ENCODE peak calls at places on chromosomes 7 and 10, in ten cellular contexts. R, B, K, S, N, C, U, F, O and E are unnamed samples. For H3K4me1, the result is how much of the 10 kb centered on the place peaks cover.

GRCh38 chr10:91758303-91759146 is 39.7 kb upstream of the TNKS2 start:
- DNase-seq in C (no peak), F (no peak), N (no peak), U (peak), S (peak), K (no peak), O (peak), B (no peak), R (peak), E (no peak)

GRCh38 chr10:62082729-62083412 is 181.4 kb downstream of the ARID5B start:
- DNase-seq in N (no peak), U (peak), C (no peak), R (no peak), O (peak), B (no peak), K (no peak), S (no peak), F (no peak), E (no peak)

GRCh38 chr10:1056326-1057105 is at the start of gene WDR37:
- DNase-seq in N (peak), B (peak), C (peak), U (peak), O (peak), R (peak), S (peak), F (peak), K (peak), E (peak)

GRCh38 chr10:129105266-129105665 is 361.8 kb upstream of the MGMT start:
- DNase-seq in F (no peak), N (no peak), R (no peak), U (peak), S (no peak), K (no peak), B (no peak), C (no peak), O (peak), E (no peak)

GRCh38 chr10:66572700-66573099 is 353.1 kb upstream of the LRRTM3 start:
- DNase-seq in S (no peak), K (no peak), C (no peak), U (no peak), F (no peak), B (no peak), R (no peak), N (no peak), O (no peak), E (no peak)

GRCh38 chr7:139902436-139903102 is 73.5 kb downstream of the TBXAS1 start:
- DNase-seq in B (no peak), F (no peak), R (no peak), U (peak), C (no peak), S (no peak), O (no peak), N (no peak), K (no peak), E (no peak)

GRCh38 chr10:18087398-18087797 is 52.8 kb upstream of the CACNB2 start:
- DNase-seq in F (no peak), K (no peak), B (no peak), R (no peak), S (no peak), N (peak), U (peak), O (peak), C (no peak), E (no peak)

GRCh38 chr10:70277396-70278030 is 6.3 kb downstream of the NPFFR1 start:
- DNase-seq in R (no peak), U (no peak), F (no peak), K (no peak), C (no peak), B (no peak), N (no peak), O (no peak), S (no peak), E (no peak)

GRCh38 chr7:77354484-77354883 is 61.7 kb downstream of the GSAP start:
- DNase-seq in O (no peak), K (no peak), B (no peak), N (no peak), U (no peak), F (no peak), S (no peak), C (no peak), R (no peak), E (no peak)

GRCh38 chr10:49185213-49185612 is 3.0 kb downstream of the TMEM273 start:
- DNase-seq in B (no peak), R (no peak), C (no peak), U (no peak), K (no peak), F (no peak), N (no peak), S (no peak), O (no peak), E (no peak)

GRCh38 chr10:11700539-11700938 is 41.6 kb upstream of the ECHDC3 start:
- DNase-seq in K (no peak), O (no peak), S (no peak), C (no peak), N (no peak), U (no peak), B (no peak), R (no peak), F (no peak), E (no peak)

GRCh38 chr10:57692255-57692980 is 575.3 kb downstream of the IPMK start:
- DNase-seq in F (no peak), K (no peak), B (no peak), S (peak), R (peak), U (peak), N (no peak), C (no peak), O (peak), E (no peak)

GRCh38 chr7:78284945-78285344 is 486.4 kb downstream of the PHTF2 start:
- DNase-seq in N (no peak), R (no peak), F (no peak), C (no peak), K (no peak), U (no peak), S (no peak), O (no peak), B (no peak), E (no peak)

GRCh38 chr10:121453160-121453559 is 145.1 kb downstream of the FGFR2 start:
- DNase-seq in K (no peak), F (no peak), B (no peak), S (no peak), N (no peak), U (no peak), R (no peak), C (no peak), O (no peak), E (no peak)

GRCh38 chr10:90087197-90088007 is 386.0 kb downstream of the KIF20B start:
- DNase-seq in R (no peak), F (no peak), N (no peak), B (no peak), S (no peak), K (no peak), O (peak), C (no peak), U (peak), E (no peak)

GRCh38 chr7:123643495-123644428 is 11.9 kb upstream of the LMOD2 start:
- DNase-seq in S (no peak), B (no peak), R (peak), U (peak), K (no peak), N (no peak), C (no peak), F (no peak), O (peak), E (no peak)

GRCh38 chr7:75881436-75882095 is 2.7 kb downstream of the RHBDD2 start:
- DNase-seq in O (no peak), F (no peak), R (no peak), B (no peak), K (no peak), S (no peak), C (no peak), U (no peak), N (no peak), E (no peak)

GRCh38 chr10:76547352-76547972 is 1090.1 kb downstream of the KCNMA1 start:
- DNase-seq in O (peak), N (peak), B (peak), R (peak), F (peak), U (peak), S (peak), C (peak), K (peak), E (no peak)

GRCh38 chr10:59072038-59072437 is 104.4 kb upstream of the PHYHIPL start:
- DNase-seq in B (no peak), R (no peak), N (no peak), S (no peak), U (no peak), C (no peak), F (no peak), O (no peak), K (no peak), E (no peak)

GRCh38 chr7:7424151-7424873 is 111.4 kb downstream of the COL28A1 start:
- DNase-seq in B (peak), C (peak), U (peak), F (peak), N (peak), O (peak), K (peak), S (peak), R (peak), E (no peak)

GRCh38 chr7:158976849-158977593 is 120.7 kb downstream of the DYNC2I1 start:
- DNase-seq in F (peak), O (peak), U (peak), B (peak), S (peak), C (peak), N (peak), K (peak), R (peak), E (peak)

GRCh38 chr7:111827863-111828504 is 265.7 kb upstream of the IMMP2L start:
- DNase-seq in K (no peak), O (peak), R (no peak), B (no peak), C (no peak), N (no peak), S (no peak), F (no peak), U (peak), E (no peak)

GRCh38 chr7:151025924-151026671 is 1.8 kb upstream of the ATG9B start:
- DNase-seq in U (peak), F (no peak), C (no peak), O (no peak), R (no peak), N (no peak), B (no peak), K (no peak), S (no peak), E (no peak)

GRCh38 chr7:43764807-43765491 is 6.5 kb downstream of the BLVRA start:
- DNase-seq in O (peak), U (peak), K (no peak), R (no peak), F (no peak), S (peak), N (no peak), C (no peak), B (no peak), E (no peak)

GRCh38 chr10:49225218-49225876 is 37.2 kb upstream of the TMEM273 start:
- DNase-seq in N (no peak), S (no peak), C (no peak), B (no peak), U (no peak), K (no peak), R (no peak), F (no peak), O (no peak), E (no peak)

GRCh38 chr10:63767512-63767911 is 246.3 kb downstream of the REEP3 start:
- DNase-seq in U (peak), C (no peak), N (no peak), S (no peak), R (peak), B (no peak), O (peak), F (no peak), K (no peak), E (no peak)

GRCh38 chr10:29237786-29238185 is 51.1 kb upstream of the LYZL1 start:
- DNase-seq in U (no peak), O (peak), C (no peak), N (no peak), F (no peak), B (no peak), K (no peak), R (no peak), S (no peak), E (no peak)

GRCh38 chr7:28176645-28177044 is 4.0 kb downstream of the JAZF1 start:
- DNase-seq in R (no peak), F (no peak), S (no peak), O (no peak), K (no peak), U (no peak), B (no peak), C (no peak), N (no peak), E (no peak)

GRCh38 chr10:59290448-59290847 is 71.9 kb downstream of the FAM13C start:
- DNase-seq in S (no peak), K (no peak), F (no peak), B (no peak), C (no peak), R (no peak), N (no peak), U (no peak), O (no peak), E (no peak)

GRCh38 chr10:60943372-60944158 is 420 bp downstream of the RHOBTB1 start:
- DNase-seq in O (peak), K (peak), S (peak), C (peak), U (peak), R (peak), N (peak), B (peak), F (peak), E (peak)
- H3K27ac ChIP-seq in O (peak), K (peak), S (peak), C (peak), U (peak), R (peak), N (peak), B (peak), F (peak), E (peak)

DNA sequence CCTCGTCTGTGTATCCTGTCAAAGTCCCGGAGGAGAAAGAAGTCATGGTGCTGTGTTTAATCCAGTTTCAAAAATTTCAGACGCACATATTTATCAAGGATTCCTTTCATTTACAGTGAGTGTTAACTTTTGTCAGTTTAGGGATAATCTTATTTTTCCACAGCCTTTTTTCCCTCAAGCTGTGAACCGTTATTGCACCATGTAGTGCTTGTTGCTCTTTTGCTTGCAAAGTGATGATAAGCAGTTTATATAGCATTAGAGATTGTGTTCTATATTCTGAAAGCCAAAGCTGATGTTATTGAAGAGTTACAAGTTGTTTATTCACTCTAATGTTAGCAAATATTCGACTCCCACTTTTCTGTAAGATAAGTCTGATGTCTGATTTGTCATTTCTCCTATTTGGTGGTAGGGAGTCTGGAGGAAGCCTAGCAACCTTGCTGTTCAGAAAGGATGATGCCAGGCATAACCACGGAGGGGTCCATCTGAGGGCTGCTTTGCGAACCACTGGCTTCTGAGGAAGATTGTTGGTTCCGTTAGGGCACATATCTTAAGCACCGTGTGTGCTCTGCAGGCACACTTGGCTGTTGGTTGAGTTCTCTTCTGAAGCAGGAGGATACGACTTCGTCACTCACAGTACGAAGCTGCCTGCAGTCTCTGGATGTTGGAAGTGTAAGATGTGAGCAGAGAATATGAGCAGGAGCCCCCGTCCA is 11.7 kb downstream of the CCNY start:
- DNase-seq in B (no peak), N (no peak), O (no peak), K (no peak), U (no peak), C (no peak), F (no peak), S (no peak), R (no peak), E (no peak)
- H3K4me1 ChIP-seq in B (under half), N (under half), O (under half), K (under half), U (under half), C (under half), F (under half), S (under half), R (under half), E (half or more)

GRCh38 chr7:101488826-101489572 is 126.3 kb downstream of the COL26A1 start:
- DNase-seq in C (no peak), N (no peak), R (no peak), U (no peak), S (no peak), O (no peak), B (no peak), K (no peak), F (no peak), E (no peak)
- H3K27ac ChIP-seq in C (no peak), N (no peak), R (no peak), U (no peak), S (no peak), O (no peak), B (no peak), K (no peak), F (no peak), E (no peak)

GRCh38 chr7:24972991-24973390 is 7.0 kb downstream of the OSBPL3 start:
- DNase-seq in O (peak), U (peak), S (no peak), K (no peak), B (no peak), N (no peak), F (no peak), R (no peak), C (no peak), E (no peak)
- H3K4me1 ChIP-seq in O (under half), U (under half), S (under half), K (under half), B (under half), N (under half), F (under half), R (under half), C (under half), E (under half)

DNA sequence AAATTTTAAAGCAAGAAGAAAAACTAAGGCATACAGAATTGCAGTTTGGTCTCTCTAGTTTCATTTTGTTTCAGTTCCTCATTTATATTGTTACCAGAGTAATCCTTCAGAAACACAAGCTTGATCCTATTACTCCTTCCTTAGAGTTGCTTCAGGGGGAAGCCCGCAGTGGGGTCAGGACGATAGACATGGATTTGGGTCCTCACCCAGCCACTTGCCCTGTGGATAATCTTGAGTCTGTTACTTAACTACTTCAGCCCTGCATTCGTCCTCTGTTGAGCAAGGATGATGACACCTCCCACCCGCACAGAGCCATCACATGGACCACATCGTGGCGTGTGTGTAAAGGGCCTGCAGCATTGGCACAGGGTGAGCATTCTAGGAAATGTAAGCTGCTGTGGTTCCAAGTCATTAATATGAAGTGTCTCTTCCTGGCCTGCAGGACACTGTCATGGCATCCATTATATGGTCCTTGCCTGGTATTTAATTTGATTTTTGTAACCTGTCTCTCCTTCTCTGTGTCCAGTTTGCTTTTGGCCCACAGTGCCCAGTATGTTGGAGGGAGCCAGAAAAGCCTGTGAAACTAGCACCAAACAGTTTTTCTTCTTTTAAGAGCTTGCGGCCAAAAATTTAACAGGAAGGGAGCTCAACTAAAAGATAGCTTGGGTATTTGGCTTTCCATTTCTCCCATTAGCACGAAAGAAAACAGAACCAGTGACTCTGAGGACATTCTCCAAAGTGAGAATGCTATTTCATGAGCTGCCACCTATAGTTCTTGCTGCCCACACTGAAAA is 111.3 kb downstream of the EEPD1 start:
- DNase-seq in F (no peak), N (no peak), O (peak), R (no peak), S (no peak), U (peak), C (no peak), B (no peak), K (no peak), E (no peak)
- H3K27ac ChIP-seq in F (peak), N (peak), O (no peak), R (no peak), S (no peak), U (no peak), C (no peak), B (no peak), K (no peak), E (peak)

GRCh38 chr7:130933919-130934318 is 199.9 kb upstream of the KLF14 start:
- DNase-seq in R (no peak), S (no peak), F (no peak), N (no peak), U (no peak), C (no peak), K (no peak), B (no peak), O (no peak), E (no peak)

GRCh38 chr7:130930260-130930659 is 196.3 kb upstream of the KLF14 start:
- DNase-seq in R (no peak), U (peak), O (no peak), F (no peak), N (no peak), K (peak), B (no peak), S (no peak), C (no peak), E (peak)

GRCh38 chr7:130932667-130933432 is 198.8 kb upstream of the KLF14 start:
- DNase-seq in S (no peak), U (no peak), R (no peak), C (no peak), F (no peak), B (no peak), O (no peak), N (no peak), K (no peak), E (no peak)

GRCh38 chr7:130930710-130931109 is 196.7 kb upstream of the KLF14 start:
- DNase-seq in S (no peak), O (no peak), K (no peak), R (no peak), F (no peak), B (no peak), N (no peak), C (no peak), U (no peak), E (no peak)

GRCh38 chr7:130932088-130932487 is 198.1 kb upstream of the KLF14 start:
- DNase-seq in C (no peak), F (no peak), N (no peak), K (no peak), S (no peak), U (no peak), O (no peak), B (no peak), R (no peak), E (no peak)
- H3K4me1 ChIP-seq in C (under half), F (under half), N (under half), K (under half), S (half or more), U (under half), O (under half), B (under half), R (under half), E (half or more)

DNA sequence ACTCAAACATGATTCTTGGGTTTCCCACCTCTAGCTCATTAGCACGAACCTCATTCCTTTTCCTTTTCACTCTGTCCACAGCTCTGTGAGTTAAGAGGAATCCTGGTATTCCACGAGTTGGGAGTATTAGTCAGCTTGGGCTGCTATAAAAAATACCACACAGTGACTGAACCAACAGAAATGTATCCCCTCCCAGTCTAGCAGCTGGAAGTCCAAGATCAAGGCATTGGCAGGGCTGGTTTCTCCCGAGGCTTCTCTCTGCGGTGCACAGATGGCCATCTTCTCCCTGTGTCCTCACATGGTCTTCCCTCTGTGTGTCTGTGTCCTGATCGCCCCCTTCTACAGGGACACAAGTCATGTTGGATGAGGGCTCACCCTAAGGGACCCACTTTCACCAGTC is 261.6 kb downstream of the TNS3 start:
- DNase-seq in B (no peak), F (no peak), N (no peak), U (peak), R (no peak), C (no peak), O (no peak), S (no peak), K (no peak), E (no peak)
- H3K27ac ChIP-seq in B (no peak), F (peak), N (no peak), U (no peak), R (no peak), C (no peak), O (no peak), S (no peak), K (no peak), E (no peak)

GRCh38 chr7:105009667-105010537 is 4.1 kb upstream of the KMT2E start:
- DNase-seq in R (no peak), N (no peak), O (no peak), K (no peak), B (no peak), S (no peak), F (no peak), U (no peak), C (no peak), E (no peak)
- H3K4me1 ChIP-seq in R (under half), N (under half), O (under half), K (under half), B (under half), S (under half), F (under half), U (under half), C (half or more), E (half or more)

GRCh38 chr7:86929293-86930109 is 130.0 kb downstream of the ELAPOR2 start:
- DNase-seq in N (no peak), S (no peak), C (no peak), B (no peak), R (no peak), O (no peak), K (no peak), F (no peak), U (no peak), E (no peak)
- H3K27ac ChIP-seq in N (no peak), S (no peak), C (no peak), B (no peak), R (no peak), O (peak), K (no peak), F (no peak), U (no peak), E (no peak)